ENCODE peak calls at places on chromosomes 5 and 9, in six cellular contexts. One of them, this sample, is unnamed.
A peak's percentile ranks its signal among the peaks of the same experiment; 100 is the strongest.

GRCh38 chr5:154166901-154167791 is 23.4 kb upstream of the GALNT10 start:
- DNase-seq in ureter: no peak
- DNase-seq in HEK293T: no peak
- DNase-seq in lower lobe of right lung: no peak
- DNase-seq in ACHN: no peak
- DNase-seq in LoVo: no peak
- DNase-seq in this sample: no peak

GRCh38 chr9:93185261-93186150 is 1.6 kb downstream of the WNK2 start:
- DNase-seq in ureter: no peak
- DNase-seq in HEK293T: no peak
- DNase-seq in lower lobe of right lung: no peak
- DNase-seq in ACHN: no peak
- DNase-seq in LoVo: no peak
- DNase-seq in this sample: peak; percentile 59

GRCh38 chr5:176818391-176819098 is 8.2 kb downstream of the UNC5A start:
- DNase-seq in ureter: no peak
- DNase-seq in HEK293T: no peak
- DNase-seq in lower lobe of right lung: no peak
- DNase-seq in ACHN: peak; percentile 40
- DNase-seq in LoVo: peak; percentile 43
- DNase-seq in this sample: no peak

GRCh38 chr9:108512426-108513173 is 343.2 kb downstream of the ACTL7B start:
- DNase-seq in ureter: no peak
- DNase-seq in HEK293T: no peak
- DNase-seq in lower lobe of right lung: no peak
- DNase-seq in ACHN: no peak
- DNase-seq in LoVo: no peak
- DNase-seq in this sample: no peak

GRCh38 chr5:123511290-123511647 is 708 bp upstream of the CSNK1G3 start:
- DNase-seq in ureter: no peak
- DNase-seq in HEK293T: no peak
- DNase-seq in lower lobe of right lung: no peak
- DNase-seq in ACHN: peak; percentile 64
- DNase-seq in LoVo: no peak
- DNase-seq in this sample: peak; percentile 80

GRCh38 chr9:85978496-85978895 is 37.5 kb downstream of the NAA35 start:
- DNase-seq in ureter: no peak
- DNase-seq in HEK293T: no peak
- DNase-seq in lower lobe of right lung: no peak
- DNase-seq in ACHN: no peak
- DNase-seq in LoVo: no peak
- DNase-seq in this sample: no peak

GRCh38 chr5:142769251-142769792 is 855 bp upstream of the ARHGAP26 start:
- DNase-seq in ureter: no peak
- DNase-seq in HEK293T: peak; percentile 42
- DNase-seq in lower lobe of right lung: no peak
- DNase-seq in ACHN: peak; percentile 20
- DNase-seq in LoVo: no peak
- DNase-seq in this sample: no peak

GRCh38 chr9:4508907-4509589 is 18.8 kb downstream of the SLC1A1 start:
- DNase-seq in ureter: no peak
- DNase-seq in HEK293T: no peak
- DNase-seq in lower lobe of right lung: no peak
- DNase-seq in ACHN: peak; percentile 36
- DNase-seq in LoVo: no peak
- DNase-seq in this sample: no peak

GRCh38 chr5:179258001-179258921 is 87.0 kb downstream of the ADAMTS2 start:
- DNase-seq in ureter: peak; percentile 34
- DNase-seq in HEK293T: no peak
- DNase-seq in lower lobe of right lung: no peak
- DNase-seq in ACHN: no peak
- DNase-seq in LoVo: no peak
- DNase-seq in this sample: no peak

GRCh38 chr9:92974161-92974661 is 26.9 kb downstream of the FGD3 start:
- DNase-seq in ureter: peak; percentile 77
- DNase-seq in HEK293T: no peak
- DNase-seq in lower lobe of right lung: peak; percentile 61
- DNase-seq in ACHN: no peak
- DNase-seq in LoVo: peak; percentile 62
- DNase-seq in this sample: no peak

GRCh38 chr5:59051938-59052337 is 469.1 kb downstream of the RAB3C start:
- DNase-seq in ureter: no peak
- DNase-seq in HEK293T: peak; percentile 23
- DNase-seq in lower lobe of right lung: no peak
- DNase-seq in ACHN: no peak
- DNase-seq in LoVo: no peak
- DNase-seq in this sample: no peak

GRCh38 chr9:3136999-3137675 is 293.2 kb upstream of the PUM3 start:
- DNase-seq in ureter: no peak
- DNase-seq in HEK293T: no peak
- DNase-seq in lower lobe of right lung: no peak
- DNase-seq in ACHN: no peak
- DNase-seq in LoVo: no peak
- DNase-seq in this sample: no peak